ENCODE peak calls at places on chromosomes 3 and 15, in seven cellular contexts. U, H, W, K, N, E and Q are unnamed samples.

GRCh38 chr3:149516920-149517319 is 42.4 kb downstream of the TM4SF4 start:
- DNase-seq in E (no peak), H (no peak), K (no peak), W (no peak), U (no peak), N (no peak), Q (no peak)

GRCh38 chr3:97971679-97972567 is at the start of gene RIOX2:
- DNase-seq in K (peak), E (peak), N (peak), H (peak), W (no peak), U (peak), Q (peak)

GRCh38 chr3:133838296-133838789 is 32.7 kb downstream of the SRPRB start:
- DNase-seq in U (no peak), K (no peak), H (no peak), N (no peak), W (no peak), E (no peak), Q (no peak)

GRCh38 chr3:76310059-76310458 is 524.7 kb upstream of the ZNF717 start:
- DNase-seq in K (no peak), H (peak), U (no peak), N (no peak), E (no peak), W (no peak), Q (no peak)

GRCh38 chr3:193686665-193687506 is 93.9 kb downstream of the OPA1 start:
- DNase-seq in K (no peak), N (no peak), H (no peak), E (no peak), U (no peak), W (no peak), Q (no peak)

GRCh38 chr3:101829066-101829830 is 20.1 kb upstream of the NFKBIZ start:
- DNase-seq in H (peak), N (no peak), E (peak), K (no peak), W (no peak), U (no peak), Q (no peak)

GRCh38 chr3:142251951-142252350 is 26.6 kb upstream of the GK5 start:
- DNase-seq in K (no peak), U (no peak), N (no peak), W (no peak), E (no peak), H (no peak), Q (no peak)

GRCh38 chr3:88632226-88632625 is 475.2 kb upstream of the EPHA3 start:
- DNase-seq in H (peak), E (peak), U (no peak), W (no peak), N (no peak), K (no peak), Q (no peak)

GRCh38 chr15:55434989-55435825 is 26.9 kb downstream of the PIERCE2 start:
- DNase-seq in N (peak), U (no peak), E (peak), W (peak), K (peak), H (peak), Q (peak)

GRCh38 chr15:66186049-66186825 is 67.3 kb downstream of the MEGF11 start:
- DNase-seq in U (no peak), H (no peak), N (no peak), K (no peak), E (no peak), W (no peak), Q (no peak)

GRCh38 chr3:129857899-129858298 is 35.6 kb downstream of the TMCC1 start:
- DNase-seq in E (no peak), N (no peak), K (no peak), W (no peak), U (no peak), H (no peak), Q (no peak)